ENCODE peak calls at places on chromosomes 16 and 17, in six cellular contexts. I is WTC11, R is adipocyte, D is mesenteric fat pad, F is head of caudate nucleus, P is astrocyte of the cerebellum. Z is an unnamed sample.

GRCh38 chr16:75296606-75297005 is 45.2 kb upstream of the BCAR1 start:
- DNase-seq in R (no peak), F (peak; percentile 50), I (no peak), D (peak; percentile 51), P (no peak), Z (no peak)

GRCh38 chr17:72123964-72124791 is 3.4 kb downstream of the SOX9 start:
- DNase-seq in D (no peak), I (peak; percentile 52), F (peak; percentile 30), P (no peak), R (no peak), Z (peak; percentile 67)

GRCh38 chr17:59492091-59492451 is 73.3 kb upstream of the DHX40 start:
- DNase-seq in I (no peak), P (no peak), F (no peak), D (no peak), R (no peak), Z (no peak)

GRCh38 chr17:58156839-58157803 is 8.9 kb downstream of the OR4D1 start:
- DNase-seq in P (no peak), F (peak; percentile 70), R (no peak), D (no peak), I (peak; percentile 73), Z (peak; percentile 61)

GRCh38 chr17:13996758-13997157 is 72.5 kb upstream of the COX10 start:
- DNase-seq in P (no peak), D (no peak), F (no peak), I (no peak), R (no peak), Z (no peak)

GRCh38 chr16:2142942-2143868 is 5.2 kb upstream of the RAB26 start:
- DNase-seq in I (no peak), F (peak; percentile 91), D (no peak), R (no peak), P (no peak), Z (no peak)

GRCh38 chr16:10579965-10580918 is at the start of gene EMP2:
- DNase-seq in P (no peak), R (peak; percentile 94), I (peak; percentile 80), D (peak; percentile 92), F (peak; percentile 44), Z (peak; percentile 69)

GRCh38 chr17:27980035-27980434 is 62.4 kb upstream of the NLK start:
- DNase-seq in R (no peak), D (no peak), P (peak; percentile 38), I (no peak), F (no peak), Z (no peak)

GRCh38 chr17:81858170-81858966 is 2.0 kb downstream of the P4HB start:
- DNase-seq in D (no peak), R (no peak), F (no peak), I (no peak), P (no peak), Z (no peak)

GRCh38 chr17:66426397-66427033 is 124.1 kb downstream of the PRKCA start:
- DNase-seq in P (no peak), D (no peak), R (no peak), F (no peak), I (no peak), Z (no peak)

GRCh38 chr17:82353484-82353883 is 5.6 kb upstream of the TEX19 start:
- DNase-seq in D (no peak), R (no peak), F (no peak), P (no peak), I (peak; percentile 9), Z (no peak)

GRCh38 chr16:50611332-50611934 is 63.2 kb downstream of the NKD1 start:
- DNase-seq in D (no peak), P (no peak), I (no peak), F (no peak), R (no peak), Z (no peak)

GRCh38 chr17:65604070-65604469 is 42.6 kb upstream of the AXIN2 start:
- DNase-seq in R (no peak), P (no peak), I (no peak), D (no peak), F (no peak), Z (no peak)

GRCh38 chr17:979539-980405 is at the start of gene NXN:
- DNase-seq in R (peak; percentile 95), F (peak; percentile 88), I (peak; percentile 83), D (peak; percentile 99), P (no peak), Z (peak; percentile 39)

GRCh38 chr16:85438981-85439639 is 174.0 kb upstream of the GSE1 start:
- DNase-seq in F (no peak), D (no peak), I (no peak), R (no peak), P (no peak), Z (no peak)

GRCh38 chr16:84829168-84829965 is 9.6 kb downstream of the CRISPLD2 start:
- DNase-seq in P (peak; percentile 96), R (peak; percentile 90), I (no peak), D (no peak), F (no peak), Z (no peak)

Z was measured in NCI-H526 treated with DMSO at 0.1 percent for 48 hours.